ENCODE peak calls at places on chromosomes 4 and X, in seven cellular contexts. Y is OCI-LY7, A is upper lobe of right lung, M is GM23248, I is thoracic aorta, T is HCT116, U is mesendoderm. N is an unnamed sample.
A peak's percentile ranks its signal among the peaks of the same experiment; 100 is the strongest.

GRCh38 chrX:153468008-153468580 is 2.3 kb downstream of the HAUS7 start:
- DNase-seq in Y (no peak), A (no peak), M (no peak), I (no peak), T (no peak), U (no peak), N (no peak)

GRCh38 chr4:60241886-60242285 is 958.2 kb upstream of the ADGRL3 start:
- DNase-seq in Y (no peak), A (no peak), M (no peak), I (no peak), T (no peak), U (no peak), N (no peak)

GRCh38 chrX:12979630-12980015 is 4.7 kb downstream of the TMSB4X start:
- DNase-seq in Y (no peak), A (no peak), M (peak; percentile 12), I (no peak), T (no peak), U (no peak), N (no peak)

GRCh38 chrX:105488731-105489130 is 268.2 kb upstream of the TEX13A start:
- DNase-seq in Y (no peak), A (no peak), M (no peak), I (no peak), T (no peak), U (no peak), N (no peak)

GRCh38 chrX:77785400-77785745 is 643 bp downstream of the ATRX start:
- DNase-seq in Y (peak; percentile 20), A (no peak), M (peak; percentile 45), I (no peak), T (no peak), U (peak; percentile 59), N (no peak)

GRCh38 chr4:1416051-1416947 is 10.1 kb upstream of the NKX1-1 start:
- DNase-seq in Y (no peak), A (peak; percentile 43), M (no peak), I (no peak), T (no peak), U (no peak), N (no peak)

GRCh38 chrX:41452972-41453371 is 5.8 kb downstream of the NYX start:
- DNase-seq in Y (no peak), A (no peak), M (peak; percentile 47), I (no peak), T (no peak), U (no peak), N (no peak)

GRCh38 chrX:10401239-10401638 is 219.1 kb downstream of the MID1 start:
- DNase-seq in Y (no peak), A (no peak), M (no peak), I (no peak), T (no peak), U (no peak), N (no peak)

GRCh38 chr4:182189107-182189878 is 53.9 kb upstream of the TENM3 start:
- DNase-seq in Y (no peak), A (no peak), M (peak; percentile 63), I (no peak), T (no peak), U (no peak), N (no peak)

GRCh38 chr4:74365761-74366160 is 816 bp downstream of the EREG start:
- DNase-seq in Y (no peak), A (peak; percentile 49), M (peak; percentile 23), I (no peak), T (no peak), U (peak; percentile 31), N (peak; percentile 23)

GRCh38 chrX:2769615-2770014 is 17.8 kb downstream of the XG start:
- DNase-seq in Y (no peak), A (no peak), M (no peak), I (no peak), T (no peak), U (no peak), N (no peak)

GRCh38 chr4:146957252-146957651 is 11.6 kb upstream of the TTC29 start:
- DNase-seq in Y (no peak), A (no peak), M (peak; percentile 90), I (no peak), T (no peak), U (no peak), N (no peak)

GRCh38 chrX:73916931-73917657 is 354.1 kb downstream of the CHIC1 start:
- DNase-seq in Y (no peak), A (no peak), M (peak; percentile 82), I (no peak), T (peak; percentile 4), U (peak; percentile 92), N (no peak)

GRCh38 chrX:101686574-101686973 is 26.9 kb upstream of the ARMCX2 start:
- DNase-seq in Y (no peak), A (no peak), M (no peak), I (no peak), T (no peak), U (peak; percentile 37), N (no peak)

GRCh38 chrX:119028733-119029110 is 44.1 kb upstream of the CT47C1 start:
- DNase-seq in Y (no peak), A (no peak), M (no peak), I (no peak), T (no peak), U (no peak), N (no peak)

GRCh38 chrX:112113460-112113859 is 30.9 kb upstream of the TRPC5 start:
- DNase-seq in Y (no peak), A (no peak), M (no peak), I (no peak), T (no peak), U (no peak), N (no peak)

GRCh38 chrX:155615938-155616337 is 3.2 kb upstream of the TMLHE start:
- DNase-seq in Y (no peak), A (no peak), M (no peak), I (no peak), T (no peak), U (no peak), N (no peak)

GRCh38 chr4:10283761-10284160 is 167.2 kb upstream of the WDR1 start:
- DNase-seq in Y (no peak), A (no peak), M (no peak), I (no peak), T (no peak), U (no peak), N (no peak)

GRCh38 chr4:61224573-61224972 is 24.4 kb downstream of the ADGRL3 start:
- DNase-seq in Y (no peak), A (no peak), M (no peak), I (no peak), T (no peak), U (no peak), N (no peak)

GRCh38 chr4:153887217-153887616 is 98.3 kb upstream of the SFRP2 start:
- DNase-seq in Y (no peak), A (no peak), M (no peak), I (no peak), T (no peak), U (no peak), N (no peak)

GRCh38 chr4:14566518-14566917 is 435.8 kb upstream of the CPEB2 start:
- DNase-seq in Y (no peak), A (no peak), M (no peak), I (no peak), T (no peak), U (no peak), N (no peak)

GRCh38 chr4:156197216-156197615 is 243.6 kb upstream of the CTSO start:
- DNase-seq in Y (no peak), A (no peak), M (no peak), I (no peak), T (no peak), U (no peak), N (no peak)

GRCh38 chr4:57501715-57502114 is 391.5 kb upstream of the IGFBP7 start:
- DNase-seq in Y (no peak), A (no peak), M (peak; percentile 38), I (no peak), T (no peak), U (peak; percentile 84), N (no peak)

GRCh38 chrX:71636438-71637252 is 18.3 kb upstream of the CXCR3 start:
- DNase-seq in Y (peak; percentile 64), A (no peak), M (no peak), I (no peak), T (no peak), U (no peak), N (no peak)

GRCh38 chr4:98510757-98511517 is 147.5 kb downstream of the TSPAN5 start:
- DNase-seq in Y (no peak), A (no peak), M (peak; percentile 89), I (no peak), T (no peak), U (no peak), N (no peak)

DNA sequence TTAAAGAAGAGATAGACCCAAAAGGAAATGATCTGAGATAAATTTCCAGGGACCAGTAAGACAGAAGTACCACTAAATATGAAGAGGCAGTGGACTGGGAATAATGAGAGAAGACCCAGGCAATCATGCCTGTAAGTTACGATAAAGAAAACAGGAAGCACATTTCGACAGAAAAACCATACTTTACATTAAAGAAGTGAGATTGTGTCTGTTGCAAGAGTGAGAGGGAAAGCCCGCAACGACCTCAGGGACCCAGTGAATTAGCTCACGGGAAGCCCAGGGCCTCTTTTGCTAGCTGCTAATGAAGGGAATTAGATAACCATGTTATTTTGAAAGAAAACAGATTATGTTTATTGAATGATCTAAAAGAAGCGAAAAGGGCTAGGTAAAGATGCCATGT is 28.9 kb upstream of the ACSL1 start:
- DNase-seq in Y (peak; percentile 14), A (no peak), M (no peak), I (no peak), T (no peak), U (no peak), N (peak; percentile 75)
- H3K4me1 ChIP-seq in Y (peaks cover 34% of the 10 kb centered on the region), A (no peaks in the 10 kb centered on the region), M (no peaks in the 10 kb centered on the region), I (no peaks in the 10 kb centered on the region), T (no peaks in the 10 kb centered on the region), U (no peaks in the 10 kb centered on the region), N (no peaks in the 10 kb centered on the region)

GRCh38 chr4:5751073-5751917 is 40.3 kb downstream of the EVC start:
- DNase-seq in Y (no peak), A (peak; percentile 46), M (peak; percentile 47), I (no peak), T (no peak), U (no peak), N (no peak)
- H3K4me1 ChIP-seq in Y (no peaks in the 10 kb centered on the region), A (no peaks in the 10 kb centered on the region), M (peaks cover 43% of the 10 kb centered on the region), I (no peaks in the 10 kb centered on the region), T (peaks cover 10% of the 10 kb centered on the region), U (peaks cover 6% of the 10 kb centered on the region), N (no peaks in the 10 kb centered on the region)

GRCh38 chr4:15742083-15742582 is 36.0 kb upstream of the CD38 start:
- DNase-seq in Y (no peak), A (no peak), M (no peak), I (no peak), T (no peak), U (no peak), N (no peak)

GRCh38 chr4:15744016-15744415 is 34.1 kb upstream of the CD38 start:
- DNase-seq in Y (no peak), A (no peak), M (peak; percentile 61), I (no peak), T (no peak), U (no peak), N (no peak)

GRCh38 chr4:15742637-15743036 is 35.5 kb upstream of the CD38 start:
- DNase-seq in Y (no peak), A (no peak), M (no peak), I (no peak), T (no peak), U (no peak), N (no peak)

GRCh38 chr4:15738877-15739276 is 36.0 kb downstream of the BST1 start:
- DNase-seq in Y (no peak), A (no peak), M (peak; percentile 60), I (no peak), T (no peak), U (no peak), N (no peak)

GRCh38 chr4:15740764-15741404 is 37.2 kb upstream of the CD38 start:
- DNase-seq in Y (no peak), A (no peak), M (no peak), I (no peak), T (no peak), U (no peak), N (no peak)
- H3K4me1 ChIP-seq in Y (no peaks in the 10 kb centered on the region), A (no peaks in the 10 kb centered on the region), M (peaks cover 9% of the 10 kb centered on the region), I (no peaks in the 10 kb centered on the region), T (no peaks in the 10 kb centered on the region), U (no peaks in the 10 kb centered on the region), N (no peaks in the 10 kb centered on the region)

GRCh38 chr4:139852612-139853269 is 187.1 kb downstream of the MGST2 start:
- DNase-seq in Y (no peak), A (no peak), M (no peak), I (no peak), T (no peak), U (no peak), N (no peak)
- H3K4me1 ChIP-seq in Y (no peaks in the 10 kb centered on the region), A (peaks cover 7% of the 10 kb centered on the region), M (no peaks in the 10 kb centered on the region), I (no peaks in the 10 kb centered on the region), T (no peaks in the 10 kb centered on the region), U (peaks cover 14% of the 10 kb centered on the region), N (peaks cover 5% of the 10 kb centered on the region)

N was measured in upper lobe of left lung.